ENCODE peak calls at places on chromosome 3, in four cellular contexts. One of them, this sample, is unnamed. For H3K36me3, the result is how much of the 10 kb centered on the place peaks cover.

GRCh38 chr3:44905501-44906159 is 31.2 kb downstream of the TGM4 start:
- DNase-seq in PC-9: no peak
- DNase-seq in mesendoderm: peak
- DNase-seq in testis: no peak
- DNase-seq in this sample: no peak

GRCh38 chr3:161914703-161915102 is 418.1 kb downstream of the OTOL1 start:
- DNase-seq in PC-9: no peak
- DNase-seq in mesendoderm: peak
- DNase-seq in testis: peak
- DNase-seq in this sample: peak

GRCh38 chr3:56801597-56802410 is at the start of gene ARHGEF3:
- DNase-seq in PC-9: peak
- DNase-seq in mesendoderm: peak
- DNase-seq in testis: peak
- DNase-seq in this sample: no peak

GRCh38 chr3:171213907-171214306 is 187.4 kb upstream of the SLC2A2 start:
- DNase-seq in PC-9: no peak
- DNase-seq in mesendoderm: no peak
- DNase-seq in testis: no peak
- DNase-seq in this sample: no peak

GRCh38 chr3:197204729-197205128 is 93.7 kb downstream of the DLG1 start:
- DNase-seq in PC-9: no peak
- DNase-seq in mesendoderm: no peak
- DNase-seq in testis: no peak
- DNase-seq in this sample: no peak

GRCh38 chr3:149377408-149378111 is at the start of gene TM4SF1:
- DNase-seq in PC-9: peak
- DNase-seq in mesendoderm: peak
- DNase-seq in testis: no peak
- DNase-seq in this sample: peak

GRCh38 chr3:23819599-23820360 is 14.0 kb downstream of the UBE2E1 start:
- DNase-seq in PC-9: no peak
- DNase-seq in mesendoderm: no peak
- DNase-seq in testis: no peak
- DNase-seq in this sample: no peak

GRCh38 chr3:50255251-50255615 is 13.7 kb upstream of the SEMA3B start:
- DNase-seq in PC-9: no peak
- DNase-seq in mesendoderm: no peak
- DNase-seq in testis: no peak
- DNase-seq in this sample: no peak

GRCh38 chr3:12380408-12380795 is 91.5 kb downstream of the PPARG start:
- DNase-seq in PC-9: no peak
- DNase-seq in mesendoderm: no peak
- DNase-seq in testis: no peak
- DNase-seq in this sample: no peak

GRCh38 chr3:56799251-56799882 is 2.4 kb downstream of the ARHGEF3 start:
- DNase-seq in PC-9: peak
- DNase-seq in mesendoderm: peak
- DNase-seq in testis: no peak
- DNase-seq in this sample: peak

GRCh38 chr3:35721628-35722027 is 82.3 kb downstream of the ARPP21 start:
- DNase-seq in PC-9: no peak
- DNase-seq in mesendoderm: no peak
- DNase-seq in testis: no peak
- DNase-seq in this sample: no peak

GRCh38 chr3:8110966-8111798 is 390.4 kb upstream of the LMCD1 start:
- DNase-seq in PC-9: no peak
- DNase-seq in mesendoderm: peak
- DNase-seq in testis: peak
- DNase-seq in this sample: peak

GRCh38 chr3:47534021-47534454 is 20.5 kb upstream of the ELP6 start:
- DNase-seq in PC-9: no peak
- DNase-seq in mesendoderm: no peak
- DNase-seq in testis: no peak
- DNase-seq in this sample: no peak

GRCh38 chr3:177681852-177682251 is 484.6 kb upstream of the TBL1XR1 start:
- DNase-seq in PC-9: no peak
- DNase-seq in mesendoderm: no peak
- DNase-seq in testis: no peak
- DNase-seq in this sample: no peak

GRCh38 chr3:16442730-16443129 is 70.8 kb downstream of the RFTN1 start:
- DNase-seq in PC-9: no peak
- DNase-seq in mesendoderm: no peak
- DNase-seq in testis: no peak
- DNase-seq in this sample: no peak

GRCh38 chr3:186841637-186842036 is 873 bp upstream of the ADIPOQ start:
- DNase-seq in PC-9: peak
- DNase-seq in mesendoderm: no peak
- DNase-seq in testis: no peak
- DNase-seq in this sample: no peak

GRCh38 chr3:44554626-44555592 is at the start of gene ZKSCAN7:
- DNase-seq in PC-9: no peak
- DNase-seq in mesendoderm: peak
- DNase-seq in testis: peak
- DNase-seq in this sample: peak

GRCh38 chr3:95172549-95172948 is 1109.7 kb downstream of the NSUN3 start:
- DNase-seq in PC-9: no peak
- DNase-seq in mesendoderm: peak
- DNase-seq in testis: no peak
- DNase-seq in this sample: peak

GRCh38 chr3:184727357-184728060 is 15.6 kb upstream of the MAGEF1 start:
- DNase-seq in PC-9: peak
- DNase-seq in mesendoderm: peak
- DNase-seq in testis: peak
- DNase-seq in this sample: peak

GRCh38 chr3:53554559-53555511 is 60.4 kb downstream of the CACNA1D start:
- DNase-seq in PC-9: no peak
- DNase-seq in mesendoderm: no peak
- DNase-seq in testis: no peak
- DNase-seq in this sample: no peak

GRCh38 chr3:71203727-71204488 is 379.6 kb downstream of the FOXP1 start:
- DNase-seq in PC-9: no peak
- DNase-seq in mesendoderm: no peak
- DNase-seq in testis: no peak
- DNase-seq in this sample: no peak

GRCh38 chr3:98109789-98110188 is 20.7 kb upstream of the OR5H1 start:
- DNase-seq in PC-9: no peak
- DNase-seq in mesendoderm: no peak
- DNase-seq in testis: no peak
- DNase-seq in this sample: no peak

GRCh38 chr3:52080830-52081719 is 24.7 kb upstream of the DUSP7 start:
- DNase-seq in PC-9: no peak
- DNase-seq in mesendoderm: no peak
- DNase-seq in testis: no peak
- DNase-seq in this sample: no peak

GRCh38 chr3:43348852-43349574 is 62.7 kb downstream of the SNRK start:
- DNase-seq in PC-9: no peak
- DNase-seq in mesendoderm: no peak
- DNase-seq in testis: no peak
- DNase-seq in this sample: no peak

GRCh38 chr3:43347774-43348173 is 61.4 kb downstream of the SNRK start:
- DNase-seq in PC-9: no peak
- DNase-seq in mesendoderm: no peak
- DNase-seq in testis: no peak
- DNase-seq in this sample: no peak

GRCh38 chr3:43353393-43353792 is 67.1 kb downstream of the SNRK start:
- DNase-seq in PC-9: no peak
- DNase-seq in mesendoderm: no peak
- DNase-seq in testis: no peak
- DNase-seq in this sample: no peak

GRCh38 chr3:43346990-43347749 is 60.8 kb downstream of the SNRK start:
- DNase-seq in PC-9: no peak
- DNase-seq in mesendoderm: no peak
- DNase-seq in testis: no peak
- DNase-seq in this sample: no peak

DNA sequence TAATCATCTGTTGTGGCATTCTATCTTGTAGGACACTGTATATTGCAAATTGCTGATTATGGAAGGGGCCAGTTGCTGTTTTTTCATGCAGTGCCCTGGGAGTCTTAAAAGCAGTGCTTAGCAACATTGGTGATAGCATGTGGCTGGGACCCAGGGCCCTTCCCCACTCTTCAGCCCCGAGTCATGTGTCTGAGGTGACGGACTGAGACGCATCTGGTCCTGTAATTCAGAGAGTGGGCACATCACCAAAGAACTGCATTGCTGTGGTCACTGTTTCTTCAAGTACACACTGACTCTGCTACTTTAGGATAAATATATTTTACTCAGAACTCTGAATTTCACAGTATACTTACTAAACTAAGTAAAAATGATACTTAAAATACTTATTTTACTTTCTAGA is 63.4 kb downstream of the SNRK start:
- DNase-seq in PC-9: no peak
- DNase-seq in mesendoderm: no peak
- DNase-seq in testis: no peak
- DNase-seq in this sample: peak
- H3K36me3 ChIP-seq in PC-9: under half
- H3K36me3 ChIP-seq in mesendoderm: under half
- H3K36me3 ChIP-seq in testis: under half
- H3K36me3 ChIP-seq in this sample: under half

GRCh38 chr3:38253704-38254103 is 11.9 kb upstream of the SLC22A13 start:
- DNase-seq in PC-9: no peak
- DNase-seq in mesendoderm: no peak
- DNase-seq in testis: no peak
- DNase-seq in this sample: no peak

GRCh38 chr3:38257583-38257982 is 8.0 kb upstream of the SLC22A13 start:
- DNase-seq in PC-9: no peak
- DNase-seq in mesendoderm: no peak
- DNase-seq in testis: no peak
- DNase-seq in this sample: no peak

GRCh38 chr3:38251197-38251596 is 14.4 kb upstream of the SLC22A13 start:
- DNase-seq in PC-9: no peak
- DNase-seq in mesendoderm: no peak
- DNase-seq in testis: no peak
- DNase-seq in this sample: no peak

GRCh38 chr3:38255627-38256026 is 10.0 kb upstream of the SLC22A13 start:
- DNase-seq in PC-9: no peak
- DNase-seq in mesendoderm: no peak
- DNase-seq in testis: no peak
- DNase-seq in this sample: no peak

GRCh38 chr3:38254872-38255271 is 10.7 kb upstream of the SLC22A13 start:
- DNase-seq in PC-9: no peak
- DNase-seq in mesendoderm: no peak
- DNase-seq in testis: no peak
- DNase-seq in this sample: no peak
- H3K36me3 ChIP-seq in PC-9: under half
- H3K36me3 ChIP-seq in mesendoderm: under half
- H3K36me3 ChIP-seq in testis: under half
- H3K36me3 ChIP-seq in this sample: under half

DNA sequence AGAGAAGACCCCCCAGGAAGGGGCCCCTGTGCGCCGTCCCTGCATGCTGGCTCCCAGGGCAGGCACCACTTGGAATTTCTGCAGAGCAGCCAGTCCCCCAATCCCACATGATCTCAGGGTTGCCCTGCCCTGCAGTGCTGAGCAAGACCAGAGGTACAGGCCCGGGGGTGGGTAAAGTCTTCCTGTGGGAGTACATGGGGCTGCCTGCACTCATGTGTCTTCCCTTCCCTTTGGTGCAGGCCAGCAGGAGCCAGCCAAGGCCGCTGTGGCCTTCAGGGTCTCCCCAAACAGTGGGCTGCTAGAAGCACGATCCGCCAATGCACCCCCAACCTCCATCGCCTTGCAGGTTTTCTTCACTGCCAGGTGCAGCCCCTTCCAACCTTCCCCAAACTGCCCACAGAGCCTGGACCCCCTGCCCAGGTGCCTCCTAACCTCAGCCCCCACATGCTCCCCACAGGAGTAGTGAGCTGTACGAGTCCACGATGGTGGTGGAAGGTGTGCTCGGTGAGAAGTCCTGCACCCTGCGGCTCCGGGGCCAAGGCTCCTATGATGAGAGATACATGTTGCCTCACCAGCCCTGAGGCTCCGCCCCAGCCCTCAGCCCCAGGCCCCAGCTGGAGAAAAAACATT is 15.0 kb downstream of the ACAA1 start:
- DNase-seq in PC-9: no peak
- DNase-seq in mesendoderm: no peak
- DNase-seq in testis: no peak
- DNase-seq in this sample: no peak
- H3K36me3 ChIP-seq in PC-9: under half
- H3K36me3 ChIP-seq in mesendoderm: under half
- H3K36me3 ChIP-seq in testis: under half
- H3K36me3 ChIP-seq in this sample: under half

GRCh38 chr3:36989000-36989399 is 3.9 kb downstream of the EPM2AIP1 start:
- DNase-seq in PC-9: no peak
- DNase-seq in mesendoderm: no peak
- DNase-seq in testis: no peak
- DNase-seq in this sample: no peak
- H3K36me3 ChIP-seq in PC-9: under half
- H3K36me3 ChIP-seq in mesendoderm: under half
- H3K36me3 ChIP-seq in testis: under half
- H3K36me3 ChIP-seq in this sample: under half

This sample was measured in SJCRH30.